ENCODE peak calls at places on chromosomes 6 and 20, in seven cellular contexts. P is epithelial cell of esophagus, U is MM.1S, T is fibroblast of the aortic adventitia, S is AG04450, E is BJ, M is A549. G is an unnamed sample.

GRCh38 chr6:54665246-54665645 is 181.3 kb upstream of the FAM83B start:
- DNase-seq in P (no peak), U (no peak), T (no peak), S (no peak), E (no peak), M (no peak), G (no peak)

GRCh38 chr6:1394591-1395463 is 5.5 kb downstream of the FOXF2 start:
- DNase-seq in P (no peak), U (no peak), T (no peak), S (no peak), E (no peak), M (no peak), G (no peak)

GRCh38 chr6:85047818-85048217 is 283.4 kb upstream of the TBX18 start:
- DNase-seq in P (peak; percentile 38), U (no peak), T (no peak), S (no peak), E (no peak), M (no peak), G (no peak)

GRCh38 chr6:69763763-69764162 is 33.0 kb downstream of the LMBRD1 start:
- DNase-seq in P (no peak), U (no peak), T (no peak), S (no peak), E (no peak), M (no peak), G (no peak)

GRCh38 chr20:43915209-43916072 is 789 bp downstream of the TOX2 start:
- DNase-seq in P (peak; percentile 14), U (no peak), T (peak; percentile 39), S (no peak), E (no peak), M (no peak), G (no peak)

GRCh38 chr20:15176929-15177328 is 839.5 kb upstream of the FLRT3 start:
- DNase-seq in P (no peak), U (no peak), T (no peak), S (no peak), E (no peak), M (no peak), G (no peak)

GRCh38 chr6:34358389-34358906 is 34.0 kb downstream of the NUDT3 start:
- DNase-seq in P (no peak), U (no peak), T (peak; percentile 57), S (no peak), E (no peak), M (no peak), G (peak; percentile 17)

GRCh38 chr20:1467355-1468116 is 887 bp upstream of the NSFL1C start:
- DNase-seq in P (no peak), U (no peak), T (no peak), S (no peak), E (no peak), M (no peak), G (no peak)

GRCh38 chr6:120604510-120604909 is 729.8 kb downstream of the TBC1D32 start:
- DNase-seq in P (no peak), U (no peak), T (no peak), S (no peak), E (no peak), M (no peak), G (no peak)

GRCh38 chr6:125940691-125941090 is 15.9 kb upstream of the HINT3 start:
- DNase-seq in P (peak; percentile 73), U (no peak), T (peak; percentile 72), S (no peak), E (peak; percentile 78), M (no peak), G (no peak)

GRCh38 chr6:162622572-162622971 is 105.0 kb downstream of the PRKN start:
- DNase-seq in P (no peak), U (no peak), T (no peak), S (no peak), E (no peak), M (no peak), G (no peak)

GRCh38 chr20:14583413-14583812 is 246.0 kb upstream of the FLRT3 start:
- DNase-seq in P (peak; percentile 96), U (no peak), T (no peak), S (no peak), E (no peak), M (peak; percentile 66), G (no peak)

DNA sequence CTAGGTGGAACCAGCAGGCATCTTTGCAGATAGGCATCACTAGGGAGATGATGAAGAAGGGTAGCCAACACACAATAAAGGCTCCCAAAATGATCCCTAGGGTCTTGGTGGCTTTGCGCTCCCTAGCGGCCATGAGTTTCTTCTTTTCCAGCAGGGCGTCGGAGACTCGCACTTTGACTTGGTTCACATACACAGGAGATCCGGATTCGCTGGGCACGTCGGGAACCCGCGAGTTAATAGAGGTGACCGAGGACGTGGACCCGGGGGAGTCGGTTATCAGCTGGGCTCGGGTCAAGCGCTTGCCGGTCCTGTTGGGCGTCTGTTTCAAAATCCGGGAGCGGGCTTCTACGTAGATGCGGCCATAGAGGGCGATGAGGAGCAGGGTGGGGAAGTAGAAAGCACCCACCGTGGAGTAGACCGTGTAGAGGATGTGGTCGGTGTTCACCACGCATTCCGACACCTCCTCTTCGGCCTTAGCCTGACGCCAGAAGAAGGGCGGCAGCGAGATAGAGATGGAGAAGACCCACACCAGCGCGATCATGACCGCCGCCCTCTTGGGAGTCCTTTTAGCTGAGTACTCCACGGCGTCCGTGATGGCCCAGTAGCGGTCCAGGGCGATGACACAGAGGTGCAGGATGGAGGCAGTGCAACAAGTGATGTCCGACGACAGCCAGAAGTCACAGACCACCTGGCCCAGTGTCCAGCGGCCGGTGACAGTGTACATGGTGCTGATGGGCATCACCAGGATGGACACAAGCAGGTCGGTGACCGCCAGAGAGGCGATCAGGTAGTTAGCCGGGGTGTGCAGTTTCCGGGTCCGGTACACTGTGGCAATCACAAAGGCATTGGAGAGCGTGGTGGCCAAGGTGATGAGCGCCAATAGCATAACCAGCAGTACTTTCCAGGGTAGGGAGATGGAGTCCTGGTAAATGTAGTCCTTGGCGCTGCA is 658 bp downstream of the HTR1B start:
- DNase-seq in P (peak; percentile 41), U (no peak), T (no peak), S (no peak), E (no peak), M (peak; percentile 11), G (no peak)
- TF ChIP-seq CTCF in P (peak; percentile 30), U (no peak), T (peak; percentile 3), S (peak; percentile 51), E (peak; percentile 46), M (peak; percentile 21), G (peak; percentile 28)

DNA sequence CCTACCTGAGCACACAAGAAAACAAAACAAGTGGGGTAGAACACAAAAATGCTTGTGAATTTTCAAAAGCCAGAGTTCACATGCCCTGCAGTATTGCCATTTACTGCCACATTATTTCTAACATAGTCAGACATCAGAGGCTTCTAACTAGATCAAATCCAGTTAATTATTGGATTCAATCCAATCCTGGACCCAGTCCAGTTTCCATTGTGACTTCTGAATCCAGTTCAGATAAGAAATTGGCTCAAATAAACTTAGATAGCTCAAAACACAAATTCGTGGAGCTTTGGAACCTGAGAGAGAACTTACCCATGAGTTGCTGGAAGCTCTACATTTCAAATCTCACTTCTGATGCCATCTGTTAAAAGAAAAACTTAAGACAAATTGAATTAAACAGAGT is 85.2 kb upstream of the ANKEF1 start:
- DNase-seq in P (no peak), U (no peak), T (peak; percentile 8), S (no peak), E (no peak), M (no peak), G (no peak)
- H3K4me3 ChIP-seq in P (no peak overlapping the region), U (no peak overlapping the region), T (no peak overlapping the region), S (no peak overlapping the region), E (no peak overlapping the region), M (no peak overlapping the region), G (no peak overlapping the region)

DNA sequence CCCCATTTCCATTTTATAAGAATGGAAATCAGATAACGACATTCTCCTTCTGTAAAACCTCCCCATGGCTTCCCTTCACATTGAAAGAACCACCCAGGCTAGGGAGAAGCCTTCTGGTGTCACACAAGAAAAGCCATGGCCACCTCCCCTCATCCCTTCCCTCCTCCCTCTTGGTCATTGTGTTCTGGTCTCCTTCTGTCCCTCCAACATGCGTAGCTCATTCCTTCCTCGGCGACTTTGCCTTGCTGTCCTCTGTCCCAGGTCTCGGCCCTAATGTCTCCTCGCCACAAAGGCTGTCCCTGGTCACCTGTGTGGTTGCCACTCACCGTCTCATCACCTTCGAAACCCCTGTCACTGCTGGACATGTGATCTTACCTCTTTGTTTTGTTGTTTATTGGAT is 193.9 kb downstream of the BCAS1 start:
- DNase-seq in P (no peak), U (no peak), T (no peak), S (no peak), E (no peak), M (no peak), G (no peak)
- TF ChIP-seq CTCF in P (no peak), U (no peak), T (no peak), S (no peak), E (no peak), M (no peak), G (no peak)

DNA sequence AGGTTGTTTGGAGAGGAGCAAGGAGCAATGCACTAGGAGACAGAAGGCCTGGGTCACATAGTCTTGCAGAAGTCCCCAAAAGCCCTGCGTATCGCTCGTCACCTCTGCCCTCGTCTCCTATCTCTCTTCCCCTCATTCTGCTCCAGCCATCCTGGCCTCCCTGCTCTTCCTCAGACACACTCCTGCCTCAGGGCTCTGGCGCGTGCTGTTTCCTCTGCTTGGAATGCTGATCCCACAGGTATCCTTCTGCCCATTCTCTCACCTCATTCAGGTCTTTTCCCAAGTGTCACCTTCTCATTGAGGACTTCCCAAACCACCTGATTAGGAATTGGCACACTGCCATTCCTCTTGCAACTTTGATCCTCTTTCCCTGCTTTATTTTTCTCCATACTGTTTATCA is 9.0 kb upstream of the SLC2A10 start:
- DNase-seq in P (no peak), U (no peak), T (no peak), S (no peak), E (no peak), M (no peak), G (no peak)
- H3K4me3 ChIP-seq in P (no peak overlapping the region), U (no peak overlapping the region), T (no peak overlapping the region), S (no peak overlapping the region), E (no peak overlapping the region), M (no peak overlapping the region), G (no peak overlapping the region)

GRCh38 chr6:44054635-44055559 is 72.4 kb downstream of the MRPL14 start:
- DNase-seq in P (peak; percentile 65), U (no peak), T (peak; percentile 68), S (no peak), E (peak; percentile 76), M (no peak), G (no peak)
- TF ChIP-seq CTCF in P (no peak), U (no peak), T (no peak), S (no peak), E (peak; percentile 15), M (no peak), G (no peak)

DNA sequence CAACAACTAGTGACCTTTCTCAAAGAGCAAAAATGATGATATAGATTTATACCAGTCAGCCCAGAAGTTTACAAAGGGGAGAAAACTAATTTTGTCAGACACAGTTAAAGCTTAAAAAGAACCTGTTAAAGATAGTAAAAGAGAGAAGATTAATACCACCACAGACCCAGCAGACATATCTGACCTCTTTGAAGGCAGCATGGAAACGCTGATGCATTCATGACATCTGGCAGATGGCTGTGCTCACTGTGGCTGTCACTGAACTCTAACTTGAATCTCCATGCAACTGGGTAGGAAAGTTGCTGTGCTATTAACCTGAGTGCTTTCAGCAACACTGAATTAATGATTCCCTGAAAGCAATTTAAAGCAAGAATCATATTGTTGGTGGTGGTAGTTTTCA is 159.8 kb upstream of the PRDM1 start:
- DNase-seq in P (no peak), U (no peak), T (no peak), S (no peak), E (no peak), M (no peak), G (no peak)
- H3K4me3 ChIP-seq in P (no peak overlapping the region), U (no peak overlapping the region), T (no peak overlapping the region), S (no peak overlapping the region), E (no peak overlapping the region), M (no peak overlapping the region), G (no peak overlapping the region)